ENCODE peak calls at places on chromosomes 11 and 22, in six cellular contexts. G is Peyer's patch, L is fibroblast of villous mesenchyme, X is AG09319, B is HFF-Myc, H is mesothelial cell of epicardium. J is an unnamed sample.

GRCh38 chr22:16810188-16810802 is 14.9 kb downstream of the XKR3 start:
- DNase-seq in H (no peak), B (no peak), X (peak), G (no peak), L (no peak), J (no peak)

GRCh38 chr11:94243571-94244229 is 60.7 kb upstream of the IZUMO1R start:
- DNase-seq in X (no peak), B (no peak), H (no peak), L (no peak), G (no peak), J (no peak)

GRCh38 chr11:46541593-46542371 is 52.0 kb downstream of the AMBRA1 start:
- DNase-seq in G (peak), L (no peak), H (no peak), B (no peak), X (no peak), J (no peak)

GRCh38 chr22:43824724-43825485 is 12.8 kb upstream of the EFCAB6 start:
- DNase-seq in L (no peak), G (peak), B (no peak), X (no peak), H (peak), J (peak)

GRCh38 chr22:38831166-38831945 is 12.5 kb downstream of the NPTXR start:
- DNase-seq in B (no peak), G (peak), X (no peak), H (no peak), L (peak), J (peak)

GRCh38 chr11:118172356-118172755 is 4.1 kb downstream of the SCN2B start:
- DNase-seq in L (no peak), G (no peak), X (no peak), B (no peak), H (no peak), J (no peak)

GRCh38 chr11:19646308-19646707 is 66.3 kb upstream of the NAV2 start:
- DNase-seq in H (no peak), L (peak), B (no peak), X (no peak), G (no peak), J (no peak)

GRCh38 chr22:29947410-29948387 is 64.7 kb downstream of the MTMR3 start:
- DNase-seq in G (no peak), L (no peak), H (no peak), X (no peak), B (no peak), J (no peak)

GRCh38 chr11:113577356-113578163 is 102.4 kb upstream of the DRD2 start:
- DNase-seq in B (no peak), L (no peak), H (peak), G (no peak), X (no peak), J (no peak)

GRCh38 chr11:64297722-64298358 is 2.3 kb upstream of the CATSPERZ start:
- DNase-seq in L (no peak), B (no peak), X (no peak), G (peak), H (no peak), J (no peak)

GRCh38 chr11:113505541-113506375 is 30.6 kb upstream of the DRD2 start:
- DNase-seq in X (no peak), H (no peak), L (no peak), G (no peak), B (peak), J (no peak)

GRCh38 chr11:119759324-119759723 is 30.3 kb upstream of the NECTIN1 start:
- DNase-seq in G (no peak), X (no peak), H (no peak), L (peak), B (peak), J (peak)

GRCh38 chr11:46308632-46309419 is 31.4 kb downstream of the CREB3L1 start:
- DNase-seq in X (no peak), H (peak), B (no peak), L (peak), G (peak), J (peak)

GRCh38 chr11:107591446-107592236 is 694 bp downstream of the ELMOD1 start:
- DNase-seq in B (no peak), H (peak), G (no peak), L (peak), X (no peak), J (no peak)

GRCh38 chr11:66643745-66644437 is 5.4 kb downstream of the RBM4 start:
- DNase-seq in L (no peak), B (no peak), G (no peak), X (no peak), H (no peak), J (no peak)

GRCh38 chr22:17366830-17367229 is 2.4 kb upstream of the CECR2 start:
- DNase-seq in B (no peak), H (peak), G (no peak), X (no peak), L (no peak), J (no peak)

GRCh38 chr11:123054301-123055065 is 7.5 kb downstream of the HSPA8 start:
- DNase-seq in L (peak), G (no peak), H (no peak), X (peak), B (no peak), J (no peak)

GRCh38 chr11:102401905-102402304 is 50.7 kb downstream of the TMEM123 start:
- DNase-seq in H (no peak), B (no peak), X (no peak), G (no peak), L (no peak), J (no peak)

GRCh38 chr11:94732617-94733292 is 35.4 kb upstream of the AMOTL1 start:
- DNase-seq in H (no peak), X (peak), G (no peak), B (peak), L (peak), J (no peak)

GRCh38 chr11:69876013-69876412 is 56.8 kb upstream of the FGF3 start:
- DNase-seq in L (no peak), H (peak), B (no peak), X (no peak), G (no peak), J (no peak)

GRCh38 chr11:13101836-13102574 is 92.9 kb downstream of the RASSF10 start:
- DNase-seq in X (no peak), H (no peak), L (no peak), G (no peak), B (no peak), J (no peak)

GRCh38 chr11:62959077-62959980 is 25.4 kb downstream of the SLC22A6 start:
- DNase-seq in B (no peak), G (no peak), H (no peak), X (no peak), L (no peak), J (no peak)

GRCh38 chr11:94528551-94528950 is 15.2 kb upstream of the FUT4 start:
- DNase-seq in X (no peak), G (no peak), B (no peak), L (no peak), H (no peak), J (no peak)

GRCh38 chr11:47551086-47551485 is 1.8 kb downstream of the CELF1 start:
- DNase-seq in H (no peak), L (peak), B (no peak), G (no peak), X (no peak), J (no peak)
- TF ChIP-seq CTCF in H (no peak), L (peak), B (peak), G (peak), X (peak), J (peak)

GRCh38 chr11:43933608-43934358 is 8.7 kb upstream of the C11orf96 start:
- DNase-seq in G (no peak), X (no peak), L (peak), H (no peak), B (no peak), J (no peak)

GRCh38 chr11:43934359-43935130 is 7.9 kb upstream of the C11orf96 start:
- DNase-seq in L (no peak), H (no peak), B (no peak), G (no peak), X (no peak), J (no peak)

GRCh38 chr11:43930868-43931716 is 11.3 kb upstream of the C11orf96 start:
- DNase-seq in B (no peak), L (no peak), H (no peak), X (no peak), G (no peak), J (no peak)

GRCh38 chr11:43933226-43933607 is 9.2 kb upstream of the C11orf96 start:
- DNase-seq in H (no peak), G (no peak), L (no peak), B (no peak), X (no peak), J (no peak)

GRCh38 chr11:43931717-43932039 is 10.8 kb upstream of the C11orf96 start:
- DNase-seq in G (no peak), L (no peak), X (no peak), H (no peak), B (no peak), J (no peak)
- TF ChIP-seq CTCF in G (no peak), L (peak), X (peak), H (no peak), B (no peak), J (no peak)

GRCh38 chr22:50483556-50483955 is 2.2 kb downstream of the ADM2 start:
- DNase-seq in X (no peak), L (no peak), G (no peak), H (no peak), B (no peak), J (no peak)

GRCh38 chr22:50483977-50484853 is 2.4 kb upstream of the MIOX start:
- DNase-seq in L (no peak), G (peak), X (no peak), B (no peak), H (no peak), J (peak)

GRCh38 chr22:50487290-50488005 is 789 bp downstream of the MIOX start:
- DNase-seq in H (no peak), L (no peak), B (no peak), X (no peak), G (no peak), J (no peak)

GRCh38 chr22:50486561-50487289 is at the start of gene MIOX:
- DNase-seq in G (peak), B (no peak), X (no peak), H (no peak), L (no peak), J (peak)

GRCh38 chr22:50485221-50486131 is 1.2 kb upstream of the MIOX start:
- DNase-seq in G (peak), B (no peak), L (no peak), X (no peak), H (no peak), J (no peak)
- TF ChIP-seq CTCF in G (no peak), B (no peak), L (no peak), X (no peak), H (no peak), J (no peak)

GRCh38 chr11:14625804-14626203 is 17.8 kb upstream of the PDE3B start:
- DNase-seq in B (no peak), H (no peak), L (no peak), X (no peak), G (no peak), J (no peak)
- TF ChIP-seq CTCF in B (no peak), H (no peak), L (no peak), X (no peak), G (no peak), J (no peak)

DNA sequence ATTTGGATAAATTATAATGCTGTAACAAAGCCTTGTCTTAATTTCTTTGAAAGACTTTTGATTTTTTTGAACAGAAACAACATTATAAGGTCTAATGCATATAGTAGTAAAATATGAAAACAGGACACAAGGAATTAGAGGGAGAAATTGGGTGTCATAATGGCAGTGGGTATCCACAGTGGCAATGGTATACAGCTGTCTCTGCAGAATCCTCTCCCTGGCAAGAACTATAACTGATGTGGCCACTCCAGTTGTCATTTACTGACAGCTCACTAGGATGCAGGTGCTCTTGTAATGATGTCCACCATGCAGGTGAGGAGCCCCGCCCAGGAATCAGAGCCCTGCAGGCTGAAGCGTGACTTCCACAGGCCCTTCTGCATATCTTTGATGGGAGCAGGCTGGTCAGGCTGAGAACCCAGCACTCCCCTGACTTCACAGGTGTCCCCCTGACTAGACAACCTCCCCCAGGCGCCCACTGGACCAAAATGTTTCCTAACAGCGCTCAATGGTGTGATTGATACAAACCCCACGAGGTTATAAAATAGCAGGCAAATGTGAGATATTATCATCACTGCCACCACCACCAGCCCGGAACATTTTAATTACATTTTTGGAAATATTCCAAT is 32.8 kb upstream of the SERPIND1 start:
- DNase-seq in X (no peak), L (no peak), B (no peak), G (no peak), H (no peak), J (no peak)
- TF ChIP-seq CTCF in X (no peak), L (no peak), B (no peak), G (no peak), H (no peak), J (no peak)

GRCh38 chr22:37001826-37002225 is 17.4 kb downstream of the TST start:
- DNase-seq in H (no peak), X (no peak), B (no peak), G (no peak), L (no peak), J (no peak)

GRCh38 chr22:37002633-37003032 is 16.6 kb downstream of the TST start:
- DNase-seq in L (no peak), G (no peak), H (no peak), B (no peak), X (no peak), J (no peak)

GRCh38 chr22:36999463-36999862 is 19.8 kb downstream of the TST start:
- DNase-seq in G (no peak), H (no peak), X (no peak), L (no peak), B (no peak), J (no peak)

GRCh38 chr22:37000676-37001534 is 18.3 kb downstream of the TST start:
- DNase-seq in H (no peak), G (no peak), X (no peak), L (no peak), B (no peak), J (no peak)

GRCh38 chr22:36998620-36999351 is 20.5 kb downstream of the TST start:
- DNase-seq in L (peak), G (no peak), B (no peak), H (no peak), X (no peak), J (no peak)
- TF ChIP-seq CTCF in L (peak), G (no peak), B (no peak), H (no peak), X (no peak), J (no peak)

GRCh38 chr22:32543020-32543357 is 68.4 kb downstream of the FBXO7 start:
- DNase-seq in H (no peak), G (no peak), B (no peak), X (no peak), L (no peak), J (no peak)

GRCh38 chr22:32541481-32541880 is 66.9 kb downstream of the FBXO7 start:
- DNase-seq in G (no peak), H (no peak), L (no peak), X (no peak), B (no peak), J (no peak)

GRCh38 chr22:32539631-32540449 is 65.2 kb downstream of the FBXO7 start:
- DNase-seq in X (no peak), H (peak), L (peak), G (no peak), B (no peak), J (no peak)

GRCh38 chr22:32544953-32545558 is 70.4 kb downstream of the FBXO7 start:
- DNase-seq in G (no peak), B (no peak), H (no peak), X (no peak), L (peak), J (no peak)

DNA sequence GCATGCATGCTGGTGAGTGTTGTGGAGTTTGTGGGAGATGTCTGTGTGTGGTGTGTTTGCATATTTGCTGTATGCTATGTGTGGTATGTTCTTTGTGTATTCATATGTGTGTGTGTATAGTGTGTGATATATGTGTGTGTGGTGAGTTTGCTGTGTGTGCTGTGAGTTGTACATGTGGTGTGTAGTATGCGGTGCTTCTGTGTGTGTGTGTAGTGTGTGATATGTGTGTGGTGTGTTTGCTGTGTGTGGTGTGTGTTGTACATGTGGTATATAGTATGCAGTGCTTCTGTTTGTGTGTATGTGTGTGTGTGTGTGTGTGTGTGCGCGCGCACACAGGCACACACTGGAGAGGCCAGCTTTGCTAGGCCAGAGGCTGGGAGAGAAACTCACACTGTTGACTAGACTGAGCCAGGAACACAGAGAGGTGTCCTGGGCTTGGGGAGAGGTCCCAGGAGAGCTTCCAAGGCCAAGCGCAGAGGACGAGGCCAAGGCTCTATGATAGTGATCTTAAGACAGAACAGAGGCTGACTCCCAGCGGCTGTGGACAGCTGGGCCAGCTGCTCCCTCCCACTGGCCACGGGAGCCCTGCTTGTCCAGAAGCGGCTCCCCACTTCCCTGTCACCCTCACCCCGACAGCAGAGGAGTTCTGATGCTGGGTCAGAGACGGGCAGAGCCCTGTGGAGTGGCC is 67.9 kb downstream of the FBXO7 start:
- DNase-seq in H (no peak), L (peak), G (no peak), X (no peak), B (no peak), J (no peak)
- TF ChIP-seq CTCF in H (no peak), L (no peak), G (no peak), X (no peak), B (no peak), J (no peak)

GRCh38 chr11:95913830-95914229 is 10.1 kb downstream of the MTMR2 start:
- DNase-seq in B (no peak), H (no peak), L (no peak), X (no peak), G (no peak), J (no peak)
- TF ChIP-seq CTCF in B (no peak), H (no peak), L (no peak), X (no peak), G (no peak), J (no peak)

GRCh38 chr11:44326615-44327475 is 16.9 kb upstream of the ALX4 start:
- DNase-seq in H (no peak), G (no peak), X (no peak), L (no peak), B (no peak), J (no peak)

GRCh38 chr11:44324787-44325525 is 15.0 kb upstream of the ALX4 start:
- DNase-seq in L (no peak), G (no peak), X (no peak), B (no peak), H (no peak), J (no peak)

GRCh38 chr11:44325698-44326097 is 15.8 kb upstream of the ALX4 start:
- DNase-seq in H (no peak), G (no peak), B (no peak), X (no peak), L (no peak), J (no peak)

GRCh38 chr11:44329472-44330230 is 19.7 kb upstream of the ALX4 start:
- DNase-seq in G (no peak), B (no peak), H (no peak), L (no peak), X (no peak), J (no peak)

GRCh38 chr11:44327730-44328691 is 18.1 kb upstream of the ALX4 start:
- DNase-seq in B (no peak), L (no peak), G (no peak), X (no peak), H (no peak), J (no peak)
- TF ChIP-seq CTCF in B (no peak), L (peak), G (no peak), X (peak), H (no peak), J (no peak)

DNA sequence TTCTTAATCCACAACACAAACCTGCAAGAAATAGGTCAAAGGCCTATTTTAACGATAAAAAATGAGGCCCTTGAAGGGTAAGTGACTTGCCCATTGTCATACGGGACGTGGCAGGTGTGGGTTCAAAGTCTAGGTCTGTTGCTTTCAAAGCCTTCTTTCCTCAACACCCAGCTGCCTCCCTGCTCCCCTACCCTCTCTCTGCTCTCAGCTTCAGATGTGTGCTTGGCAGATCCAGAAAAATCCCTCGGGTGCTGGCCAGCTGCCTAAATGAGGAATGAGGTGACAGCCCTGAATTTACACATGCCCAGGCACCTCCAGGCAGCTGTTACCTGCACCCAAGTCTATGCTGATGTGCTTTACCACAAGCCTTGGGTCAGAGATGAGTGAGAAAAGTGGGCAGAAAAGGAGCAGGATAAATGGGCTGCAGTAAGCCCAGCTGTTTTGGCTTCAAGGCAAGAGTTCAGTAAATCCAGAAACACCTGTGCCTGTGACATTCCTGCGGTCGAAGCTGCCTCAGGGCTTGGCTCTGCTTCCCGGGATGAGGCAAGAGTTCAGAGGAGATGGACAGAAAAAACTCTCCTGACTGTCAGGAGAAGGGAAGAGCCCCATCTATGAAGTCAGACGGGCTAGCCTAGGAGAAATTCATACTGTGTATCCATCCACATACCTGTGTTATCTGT is 49.9 kb upstream of the LDLRAD3 start:
- DNase-seq in H (peak), X (no peak), B (peak), L (peak), G (peak), J (no peak)
- TF ChIP-seq CTCF in H (no peak), X (no peak), B (no peak), L (no peak), G (no peak), J (no peak)

J was measured in CD14-positive monocyte.